ENCODE peak calls at places on chromosome 17, in six cellular contexts. T is IMR-90, I is A549, Q is aorta, U is lower leg skin, V is ovary. J is an unnamed sample.

GRCh38 chr17:16988749-16989229 is 16.9 kb upstream of the TNFRSF13B start:
- DNase-seq in U (no peak), T (no peak), I (no peak), Q (no peak), V (no peak), J (no peak)

GRCh38 chr17:1559743-1560581 is 2.6 kb downstream of the PITPNA start:
- DNase-seq in I (no peak), T (no peak), Q (peak), V (no peak), U (no peak), J (no peak)

GRCh38 chr17:61307905-61308886 is 91.4 kb upstream of the TBX2 start:
- DNase-seq in U (no peak), T (peak), V (no peak), I (peak), Q (no peak), J (peak)

GRCh38 chr17:77449908-77450741 is 309.4 kb downstream of the SEC14L1 start:
- DNase-seq in I (no peak), V (peak), Q (no peak), T (peak), U (peak), J (no peak)

GRCh38 chr17:73571524-73572130 is 72.6 kb downstream of the SDK2 start:
- DNase-seq in T (no peak), Q (no peak), V (no peak), U (no peak), I (no peak), J (no peak)

GRCh38 chr17:80364091-80364691 is 50.8 kb upstream of the ENDOV start:
- DNase-seq in U (no peak), Q (peak), I (peak), V (peak), T (no peak), J (no peak)

GRCh38 chr17:12667299-12667958 is 1.7 kb downstream of the MYOCD start:
- DNase-seq in U (no peak), V (peak), T (peak), I (peak), Q (no peak), J (no peak)

GRCh38 chr17:18323007-18323406 is 7.9 kb downstream of the SMCR8 start:
- DNase-seq in Q (no peak), U (no peak), T (peak), I (peak), V (no peak), J (no peak)

GRCh38 chr17:48351916-48352332 is 78.1 kb downstream of the SKAP1 start:
- DNase-seq in V (no peak), U (no peak), Q (no peak), T (peak), I (peak), J (no peak)

GRCh38 chr17:60305141-60305540 is 86.8 kb downstream of the USP32 start:
- DNase-seq in Q (no peak), U (no peak), T (no peak), I (peak), V (no peak), J (no peak)

GRCh38 chr17:81898029-81898866 is 3.8 kb upstream of the NPB start:
- DNase-seq in U (no peak), Q (no peak), I (peak), V (no peak), T (peak), J (no peak)

GRCh38 chr17:59365383-59365981 is 34.0 kb downstream of the YPEL2 start:
- DNase-seq in T (no peak), V (no peak), I (no peak), U (no peak), Q (no peak), J (no peak)

GRCh38 chr17:76700627-76701470 is 9.9 kb downstream of the MXRA7 start:
- DNase-seq in I (no peak), V (peak), Q (peak), U (no peak), T (peak), J (no peak)

GRCh38 chr17:78924481-78925151 is 571 bp downstream of the TIMP2 start:
- DNase-seq in U (no peak), V (peak), Q (peak), T (no peak), I (no peak), J (no peak)

GRCh38 chr17:10063730-10064221 is 134.6 kb downstream of the GAS7 start:
- DNase-seq in T (peak), V (peak), I (no peak), Q (peak), U (peak), J (no peak)

GRCh38 chr17:69335018-69335417 is 8.1 kb upstream of the ABCA5 start:
- DNase-seq in T (peak), Q (no peak), U (no peak), I (peak), V (no peak), J (no peak)

GRCh38 chr17:58315750-58316149 is 12.8 kb downstream of the TSPOAP1 start:
- DNase-seq in V (no peak), I (no peak), T (no peak), Q (no peak), U (no peak), J (no peak)

GRCh38 chr17:16407911-16408588 is 7.3 kb upstream of the TRPV2 start:
- DNase-seq in I (peak), T (peak), V (peak), Q (peak), U (peak), J (no peak)

GRCh38 chr17:27630607-27631408 is at the start of gene LGALS9:
- DNase-seq in U (no peak), T (peak), Q (no peak), I (no peak), V (no peak), J (no peak)

GRCh38 chr17:6455321-6455705 is 11.1 kb downstream of the PIMREG start:
- DNase-seq in Q (peak), U (no peak), T (peak), I (no peak), V (peak), J (no peak)

GRCh38 chr17:2025220-2025621 is at the start of gene RTN4RL1:
- DNase-seq in I (peak), U (peak), Q (peak), V (peak), T (no peak), J (no peak)

GRCh38 chr17:9200197-9200662 is 178.9 kb downstream of the NTN1 start:
- DNase-seq in Q (no peak), T (no peak), V (no peak), I (no peak), U (no peak), J (no peak)

GRCh38 chr17:57380055-57380356 is 123.7 kb downstream of the MSI2 start:
- DNase-seq in U (no peak), T (no peak), V (no peak), I (no peak), Q (no peak), J (no peak)

GRCh38 chr17:40070895-40071719 is 8.3 kb downstream of the THRA start:
- DNase-seq in I (peak), U (no peak), Q (peak), T (no peak), V (peak), J (peak)

GRCh38 chr17:40071720-40072480 is 9.1 kb downstream of the THRA start:
- DNase-seq in Q (peak), V (peak), I (peak), U (peak), T (no peak), J (peak)

GRCh38 chr17:40074175-40074512 is 11.4 kb downstream of the THRA start:
- DNase-seq in I (no peak), V (no peak), U (no peak), T (no peak), Q (no peak), J (peak)

GRCh38 chr17:40073454-40074174 is 10.8 kb downstream of the THRA start:
- DNase-seq in T (no peak), I (no peak), Q (no peak), U (no peak), V (no peak), J (no peak)

DNA sequence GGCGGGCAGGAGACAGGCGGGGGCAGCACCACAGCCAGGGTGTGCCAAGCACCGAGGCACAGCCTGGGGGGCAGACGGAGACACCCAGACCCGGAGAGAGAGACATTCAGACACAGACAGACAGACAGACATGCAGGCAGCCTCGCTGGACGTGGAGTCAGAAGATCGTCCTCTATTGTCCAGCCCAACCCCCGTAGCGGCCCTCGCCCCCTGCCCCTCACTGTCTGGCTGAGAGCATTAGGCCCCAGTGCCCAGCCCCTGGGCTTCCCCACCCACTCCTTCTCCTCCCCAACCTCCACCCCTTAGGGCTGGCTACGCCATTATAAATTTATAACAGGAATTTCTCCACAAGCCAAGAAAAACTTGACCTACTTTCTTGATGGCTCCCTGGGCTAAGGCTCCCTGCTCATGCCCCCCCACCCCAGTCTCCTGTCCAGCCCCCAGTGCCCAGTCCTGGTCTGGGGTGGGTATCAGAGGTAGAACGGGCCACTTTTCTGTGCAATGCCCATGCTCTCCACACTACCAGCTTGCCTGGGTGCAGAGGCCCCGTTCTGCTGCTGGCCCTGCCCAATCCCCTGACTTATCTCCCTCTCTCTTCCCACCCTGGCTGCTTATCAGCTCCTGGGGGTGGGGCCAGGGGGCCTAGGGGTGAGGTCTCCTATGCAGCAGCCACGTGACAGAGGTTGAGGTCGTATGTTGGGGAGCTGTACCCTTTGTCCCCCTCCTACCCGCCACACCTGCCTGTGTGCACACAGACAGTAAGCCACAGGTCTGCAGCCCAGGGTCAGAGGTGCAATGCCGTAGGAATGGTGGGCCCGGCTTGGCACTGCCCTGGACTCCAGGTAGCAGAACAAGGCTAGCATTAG is 9.9 kb downstream of the THRA start:
- DNase-seq in Q (no peak), I (no peak), T (no peak), U (no peak), V (peak), J (peak)
- H3K4me3 ChIP-seq in Q (no peak), I (peak), T (no peak), U (no peak), V (peak), J (peak)

DNA sequence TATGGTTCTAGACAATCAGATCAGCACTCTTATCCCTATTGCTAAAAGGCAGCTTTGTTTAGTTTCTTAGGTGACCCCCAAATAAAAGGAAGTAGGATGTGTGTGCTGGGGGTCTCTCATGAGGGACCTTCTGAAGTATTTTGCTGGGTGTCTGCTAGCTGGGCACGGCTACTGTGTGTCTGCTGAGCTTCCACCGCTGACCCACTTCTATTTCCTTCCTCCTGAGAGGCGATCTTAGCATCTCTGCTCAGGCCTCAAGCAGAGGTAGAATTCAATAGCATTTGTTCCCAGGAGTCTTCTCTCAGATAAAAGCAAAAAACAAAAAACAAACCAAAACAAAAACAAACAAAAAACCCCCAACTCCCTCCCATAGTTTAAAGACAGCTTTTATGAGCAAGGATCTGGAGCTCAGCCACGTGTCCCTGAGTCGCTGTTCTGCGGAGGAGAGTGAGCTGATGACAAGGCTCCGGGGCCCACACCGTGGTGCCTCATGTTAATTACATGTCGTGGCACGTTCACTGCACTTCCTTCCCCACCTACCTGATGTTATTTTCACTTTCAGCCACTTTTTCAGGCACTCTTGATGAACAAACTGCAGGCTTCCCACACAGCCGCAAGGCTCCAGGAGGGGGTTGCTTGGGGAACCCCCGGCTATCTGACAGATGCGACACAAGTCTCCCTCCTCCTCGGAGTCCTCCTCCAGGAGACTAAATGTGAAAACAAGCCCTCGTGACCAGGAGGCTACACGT is 83.5 kb downstream of the MARCHF10 start:
- DNase-seq in Q (no peak), U (no peak), V (no peak), T (peak), I (no peak), J (no peak)
- H3K4me3 ChIP-seq in Q (no peak), U (no peak), V (no peak), T (no peak), I (no peak), J (no peak)

GRCh38 chr17:44086364-44087311 is 16.1 kb downstream of the G6PC3 start:
- DNase-seq in I (peak), Q (no peak), T (peak), V (peak), U (no peak), J (no peak)
- H3K4me3 ChIP-seq in I (peak), Q (no peak), T (no peak), V (no peak), U (no peak), J (no peak)

GRCh38 chr17:50347894-50348291 is 2.0 kb downstream of the XYLT2 start:
- DNase-seq in Q (no peak), V (no peak), T (no peak), U (no peak), I (no peak), J (no peak)

GRCh38 chr17:50344712-50345380 is 1.1 kb upstream of the XYLT2 start:
- DNase-seq in I (no peak), Q (no peak), T (no peak), U (no peak), V (no peak), J (no peak)

GRCh38 chr17:50347087-50347893 is 1.4 kb downstream of the XYLT2 start:
- DNase-seq in I (no peak), T (peak), U (no peak), V (no peak), Q (no peak), J (no peak)

GRCh38 chr17:50345443-50346312 is at the start of gene XYLT2:
- DNase-seq in Q (peak), U (peak), V (peak), I (peak), T (peak), J (no peak)

DNA sequence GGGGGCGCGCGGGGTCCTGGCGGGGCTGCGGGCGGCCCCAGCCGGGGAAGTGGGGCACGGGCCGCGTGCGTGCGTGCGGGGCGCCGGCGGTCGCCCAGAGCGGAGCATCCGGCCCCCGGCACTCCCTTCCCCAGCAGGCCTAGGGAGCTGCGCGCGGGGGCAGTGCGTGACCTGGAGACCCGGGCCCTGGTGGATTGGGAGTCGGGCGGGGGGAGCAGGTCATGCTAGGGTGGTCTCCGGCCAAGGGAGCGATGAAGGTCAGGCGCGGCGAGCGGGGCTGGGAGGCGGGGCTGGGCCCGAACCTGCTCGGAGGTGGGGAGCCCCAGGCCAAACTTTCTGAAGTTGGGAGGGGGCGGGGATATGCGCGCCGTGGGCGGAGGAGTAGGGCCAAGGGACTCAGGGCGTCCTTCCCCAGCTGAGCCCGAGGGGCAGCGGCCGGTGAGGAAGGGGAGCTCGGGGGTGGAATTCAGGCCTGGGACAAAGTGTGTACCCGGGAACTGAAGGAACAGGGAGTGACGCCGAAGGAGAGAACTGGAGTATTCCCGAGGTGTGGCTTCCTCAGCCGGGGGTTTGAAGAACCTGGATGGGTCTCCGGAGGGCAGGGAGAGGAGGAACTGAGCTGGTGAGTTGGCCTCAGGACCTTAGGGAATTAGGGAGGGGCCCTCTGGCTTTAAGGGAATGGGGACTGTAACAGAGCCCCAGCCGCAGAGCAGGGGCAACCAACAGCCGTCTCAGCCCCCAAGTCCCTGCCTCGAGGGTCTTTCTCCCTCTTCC is 574 bp downstream of the XYLT2 start:
- DNase-seq in V (peak), Q (peak), T (no peak), I (no peak), U (peak), J (no peak)
- H3K4me3 ChIP-seq in V (peak), Q (peak), T (peak), I (peak), U (peak), J (peak)